ENCODE peak calls at places on chromosomes 12 and 14, in six cellular contexts. One of them, this sample, is unnamed.

GRCh38 chr14:55071051-55071450 is 19.6 kb downstream of the MAPK1IP1L start:
- DNase-seq in cerebellar cortex: no peak
- DNase-seq in stimulated activated effector memory CD8-positive, alpha-beta T cell treated with anti-CD3 and anti-CD28 coated beads, Interleukin-12 subunit alpha, Interleukin-12 subunit beta, amount 100 ng/mL, for 72 hours: no peak
- DNase-seq in activated T-helper 1 cell treated with Interleukin-2 at 50 U/mL for 16 hours: no peak
- DNase-seq in stimulated activated CD4-positive, alpha-beta T cell treated with anti-CD3 and anti-CD28 coated beads, Interleukin-2, amount 100 ng/mL, for 24 hours: no peak
- DNase-seq in left cardiac atrium: no peak
- DNase-seq in this sample: no peak

GRCh38 chr12:46332260-46332659 is 40.3 kb downstream of the SLC38A2 start:
- DNase-seq in cerebellar cortex: no peak
- DNase-seq in stimulated activated effector memory CD8-positive, alpha-beta T cell treated with anti-CD3 and anti-CD28 coated beads, Interleukin-12 subunit alpha, Interleukin-12 subunit beta, amount 100 ng/mL, for 72 hours: no peak
- DNase-seq in activated T-helper 1 cell treated with Interleukin-2 at 50 U/mL for 16 hours: no peak
- DNase-seq in stimulated activated CD4-positive, alpha-beta T cell treated with anti-CD3 and anti-CD28 coated beads, Interleukin-2, amount 100 ng/mL, for 24 hours: no peak
- DNase-seq in left cardiac atrium: no peak
- DNase-seq in this sample: no peak

GRCh38 chr14:21558703-21559063 is 21.2 kb downstream of the OR10G3 start:
- DNase-seq in cerebellar cortex: no peak
- DNase-seq in stimulated activated effector memory CD8-positive, alpha-beta T cell treated with anti-CD3 and anti-CD28 coated beads, Interleukin-12 subunit alpha, Interleukin-12 subunit beta, amount 100 ng/mL, for 72 hours: no peak
- DNase-seq in activated T-helper 1 cell treated with Interleukin-2 at 50 U/mL for 16 hours: no peak
- DNase-seq in stimulated activated CD4-positive, alpha-beta T cell treated with anti-CD3 and anti-CD28 coated beads, Interleukin-2, amount 100 ng/mL, for 24 hours: no peak
- DNase-seq in left cardiac atrium: no peak
- DNase-seq in this sample: no peak

GRCh38 chr14:76955575-76956252 is 72.8 kb downstream of the IRF2BPL start:
- DNase-seq in cerebellar cortex: no peak
- DNase-seq in stimulated activated effector memory CD8-positive, alpha-beta T cell treated with anti-CD3 and anti-CD28 coated beads, Interleukin-12 subunit alpha, Interleukin-12 subunit beta, amount 100 ng/mL, for 72 hours: peak
- DNase-seq in activated T-helper 1 cell treated with Interleukin-2 at 50 U/mL for 16 hours: peak
- DNase-seq in stimulated activated CD4-positive, alpha-beta T cell treated with anti-CD3 and anti-CD28 coated beads, Interleukin-2, amount 100 ng/mL, for 24 hours: peak
- DNase-seq in left cardiac atrium: peak
- DNase-seq in this sample: peak

GRCh38 chr14:23514009-23514962 is 37.3 kb downstream of the ZFHX2 start:
- DNase-seq in cerebellar cortex: peak
- DNase-seq in stimulated activated effector memory CD8-positive, alpha-beta T cell treated with anti-CD3 and anti-CD28 coated beads, Interleukin-12 subunit alpha, Interleukin-12 subunit beta, amount 100 ng/mL, for 72 hours: no peak
- DNase-seq in activated T-helper 1 cell treated with Interleukin-2 at 50 U/mL for 16 hours: no peak
- DNase-seq in stimulated activated CD4-positive, alpha-beta T cell treated with anti-CD3 and anti-CD28 coated beads, Interleukin-2, amount 100 ng/mL, for 24 hours: no peak
- DNase-seq in left cardiac atrium: no peak
- DNase-seq in this sample: no peak

GRCh38 chr12:52916225-52916624 is 11.3 kb upstream of the KRT8 start:
- DNase-seq in cerebellar cortex: no peak
- DNase-seq in stimulated activated effector memory CD8-positive, alpha-beta T cell treated with anti-CD3 and anti-CD28 coated beads, Interleukin-12 subunit alpha, Interleukin-12 subunit beta, amount 100 ng/mL, for 72 hours: no peak
- DNase-seq in activated T-helper 1 cell treated with Interleukin-2 at 50 U/mL for 16 hours: no peak
- DNase-seq in stimulated activated CD4-positive, alpha-beta T cell treated with anti-CD3 and anti-CD28 coated beads, Interleukin-2, amount 100 ng/mL, for 24 hours: no peak
- DNase-seq in left cardiac atrium: no peak
- DNase-seq in this sample: no peak

GRCh38 chr12:114448618-114448933 is 42.6 kb upstream of the TBX5 start:
- DNase-seq in cerebellar cortex: no peak
- DNase-seq in stimulated activated effector memory CD8-positive, alpha-beta T cell treated with anti-CD3 and anti-CD28 coated beads, Interleukin-12 subunit alpha, Interleukin-12 subunit beta, amount 100 ng/mL, for 72 hours: no peak
- DNase-seq in activated T-helper 1 cell treated with Interleukin-2 at 50 U/mL for 16 hours: no peak
- DNase-seq in stimulated activated CD4-positive, alpha-beta T cell treated with anti-CD3 and anti-CD28 coated beads, Interleukin-2, amount 100 ng/mL, for 24 hours: no peak
- DNase-seq in left cardiac atrium: peak
- DNase-seq in this sample: no peak

GRCh38 chr14:55309761-55310365 is 38.6 kb downstream of the FBXO34 start:
- DNase-seq in cerebellar cortex: no peak
- DNase-seq in stimulated activated effector memory CD8-positive, alpha-beta T cell treated with anti-CD3 and anti-CD28 coated beads, Interleukin-12 subunit alpha, Interleukin-12 subunit beta, amount 100 ng/mL, for 72 hours: no peak
- DNase-seq in activated T-helper 1 cell treated with Interleukin-2 at 50 U/mL for 16 hours: no peak
- DNase-seq in stimulated activated CD4-positive, alpha-beta T cell treated with anti-CD3 and anti-CD28 coated beads, Interleukin-2, amount 100 ng/mL, for 24 hours: no peak
- DNase-seq in left cardiac atrium: no peak
- DNase-seq in this sample: no peak

GRCh38 chr12:93042684-93043083 is 113.6 kb upstream of the EEA1 start:
- DNase-seq in cerebellar cortex: no peak
- DNase-seq in stimulated activated effector memory CD8-positive, alpha-beta T cell treated with anti-CD3 and anti-CD28 coated beads, Interleukin-12 subunit alpha, Interleukin-12 subunit beta, amount 100 ng/mL, for 72 hours: no peak
- DNase-seq in activated T-helper 1 cell treated with Interleukin-2 at 50 U/mL for 16 hours: no peak
- DNase-seq in stimulated activated CD4-positive, alpha-beta T cell treated with anti-CD3 and anti-CD28 coated beads, Interleukin-2, amount 100 ng/mL, for 24 hours: no peak
- DNase-seq in left cardiac atrium: no peak
- DNase-seq in this sample: no peak

GRCh38 chr12:19140381-19141236 is 11.1 kb downstream of the PLEKHA5 start:
- DNase-seq in cerebellar cortex: no peak
- DNase-seq in stimulated activated effector memory CD8-positive, alpha-beta T cell treated with anti-CD3 and anti-CD28 coated beads, Interleukin-12 subunit alpha, Interleukin-12 subunit beta, amount 100 ng/mL, for 72 hours: no peak
- DNase-seq in activated T-helper 1 cell treated with Interleukin-2 at 50 U/mL for 16 hours: no peak
- DNase-seq in stimulated activated CD4-positive, alpha-beta T cell treated with anti-CD3 and anti-CD28 coated beads, Interleukin-2, amount 100 ng/mL, for 24 hours: no peak
- DNase-seq in left cardiac atrium: no peak
- DNase-seq in this sample: no peak

GRCh38 chr14:68782091-68782981 is 10.5 kb downstream of the ZFP36L1 start:
- DNase-seq in cerebellar cortex: no peak
- DNase-seq in stimulated activated effector memory CD8-positive, alpha-beta T cell treated with anti-CD3 and anti-CD28 coated beads, Interleukin-12 subunit alpha, Interleukin-12 subunit beta, amount 100 ng/mL, for 72 hours: no peak
- DNase-seq in activated T-helper 1 cell treated with Interleukin-2 at 50 U/mL for 16 hours: no peak
- DNase-seq in stimulated activated CD4-positive, alpha-beta T cell treated with anti-CD3 and anti-CD28 coated beads, Interleukin-2, amount 100 ng/mL, for 24 hours: peak
- DNase-seq in left cardiac atrium: no peak
- DNase-seq in this sample: no peak

GRCh38 chr12:124496584-124496983 is 70.8 kb downstream of the NCOR2 start:
- DNase-seq in cerebellar cortex: peak
- DNase-seq in stimulated activated effector memory CD8-positive, alpha-beta T cell treated with anti-CD3 and anti-CD28 coated beads, Interleukin-12 subunit alpha, Interleukin-12 subunit beta, amount 100 ng/mL, for 72 hours: no peak
- DNase-seq in activated T-helper 1 cell treated with Interleukin-2 at 50 U/mL for 16 hours: no peak
- DNase-seq in stimulated activated CD4-positive, alpha-beta T cell treated with anti-CD3 and anti-CD28 coated beads, Interleukin-2, amount 100 ng/mL, for 24 hours: peak
- DNase-seq in left cardiac atrium: no peak
- DNase-seq in this sample: no peak

GRCh38 chr14:101241807-101242278 is 319.5 kb upstream of the DIO3 start:
- DNase-seq in cerebellar cortex: no peak
- DNase-seq in stimulated activated effector memory CD8-positive, alpha-beta T cell treated with anti-CD3 and anti-CD28 coated beads, Interleukin-12 subunit alpha, Interleukin-12 subunit beta, amount 100 ng/mL, for 72 hours: no peak
- DNase-seq in activated T-helper 1 cell treated with Interleukin-2 at 50 U/mL for 16 hours: no peak
- DNase-seq in stimulated activated CD4-positive, alpha-beta T cell treated with anti-CD3 and anti-CD28 coated beads, Interleukin-2, amount 100 ng/mL, for 24 hours: no peak
- DNase-seq in left cardiac atrium: no peak
- DNase-seq in this sample: no peak

GRCh38 chr12:100718212-100718611 is 76.4 kb upstream of the ANO4 start:
- DNase-seq in cerebellar cortex: no peak
- DNase-seq in stimulated activated effector memory CD8-positive, alpha-beta T cell treated with anti-CD3 and anti-CD28 coated beads, Interleukin-12 subunit alpha, Interleukin-12 subunit beta, amount 100 ng/mL, for 72 hours: no peak
- DNase-seq in activated T-helper 1 cell treated with Interleukin-2 at 50 U/mL for 16 hours: no peak
- DNase-seq in stimulated activated CD4-positive, alpha-beta T cell treated with anti-CD3 and anti-CD28 coated beads, Interleukin-2, amount 100 ng/mL, for 24 hours: no peak
- DNase-seq in left cardiac atrium: no peak
- DNase-seq in this sample: no peak

GRCh38 chr12:46556105-46556559 is 183.6 kb upstream of the SLC38A2 start:
- DNase-seq in cerebellar cortex: no peak
- DNase-seq in stimulated activated effector memory CD8-positive, alpha-beta T cell treated with anti-CD3 and anti-CD28 coated beads, Interleukin-12 subunit alpha, Interleukin-12 subunit beta, amount 100 ng/mL, for 72 hours: no peak
- DNase-seq in activated T-helper 1 cell treated with Interleukin-2 at 50 U/mL for 16 hours: no peak
- DNase-seq in stimulated activated CD4-positive, alpha-beta T cell treated with anti-CD3 and anti-CD28 coated beads, Interleukin-2, amount 100 ng/mL, for 24 hours: no peak
- DNase-seq in left cardiac atrium: no peak
- DNase-seq in this sample: no peak

GRCh38 chr12:132460571-132460970 is 29.4 kb upstream of the FBRSL1 start:
- DNase-seq in cerebellar cortex: peak
- DNase-seq in stimulated activated effector memory CD8-positive, alpha-beta T cell treated with anti-CD3 and anti-CD28 coated beads, Interleukin-12 subunit alpha, Interleukin-12 subunit beta, amount 100 ng/mL, for 72 hours: no peak
- DNase-seq in activated T-helper 1 cell treated with Interleukin-2 at 50 U/mL for 16 hours: no peak
- DNase-seq in stimulated activated CD4-positive, alpha-beta T cell treated with anti-CD3 and anti-CD28 coated beads, Interleukin-2, amount 100 ng/mL, for 24 hours: no peak
- DNase-seq in left cardiac atrium: no peak
- DNase-seq in this sample: no peak

GRCh38 chr14:60327447-60328331 is 78.7 kb downstream of the PPM1A start:
- DNase-seq in cerebellar cortex: peak
- DNase-seq in stimulated activated effector memory CD8-positive, alpha-beta T cell treated with anti-CD3 and anti-CD28 coated beads, Interleukin-12 subunit alpha, Interleukin-12 subunit beta, amount 100 ng/mL, for 72 hours: peak
- DNase-seq in activated T-helper 1 cell treated with Interleukin-2 at 50 U/mL for 16 hours: peak
- DNase-seq in stimulated activated CD4-positive, alpha-beta T cell treated with anti-CD3 and anti-CD28 coated beads, Interleukin-2, amount 100 ng/mL, for 24 hours: peak
- DNase-seq in left cardiac atrium: peak
- DNase-seq in this sample: peak

GRCh38 chr12:62347922-62348650 is 87.9 kb downstream of the USP15 start:
- DNase-seq in cerebellar cortex: no peak
- DNase-seq in stimulated activated effector memory CD8-positive, alpha-beta T cell treated with anti-CD3 and anti-CD28 coated beads, Interleukin-12 subunit alpha, Interleukin-12 subunit beta, amount 100 ng/mL, for 72 hours: no peak
- DNase-seq in activated T-helper 1 cell treated with Interleukin-2 at 50 U/mL for 16 hours: no peak
- DNase-seq in stimulated activated CD4-positive, alpha-beta T cell treated with anti-CD3 and anti-CD28 coated beads, Interleukin-2, amount 100 ng/mL, for 24 hours: no peak
- DNase-seq in left cardiac atrium: no peak
- DNase-seq in this sample: no peak

GRCh38 chr12:28328967-28329366 is 138.7 kb downstream of the CCDC91 start:
- DNase-seq in cerebellar cortex: no peak
- DNase-seq in stimulated activated effector memory CD8-positive, alpha-beta T cell treated with anti-CD3 and anti-CD28 coated beads, Interleukin-12 subunit alpha, Interleukin-12 subunit beta, amount 100 ng/mL, for 72 hours: no peak
- DNase-seq in activated T-helper 1 cell treated with Interleukin-2 at 50 U/mL for 16 hours: no peak
- DNase-seq in stimulated activated CD4-positive, alpha-beta T cell treated with anti-CD3 and anti-CD28 coated beads, Interleukin-2, amount 100 ng/mL, for 24 hours: no peak
- DNase-seq in left cardiac atrium: no peak
- DNase-seq in this sample: no peak

GRCh38 chr12:69284131-69284530 is 44.8 kb downstream of the CPSF6 start:
- DNase-seq in cerebellar cortex: peak
- DNase-seq in stimulated activated effector memory CD8-positive, alpha-beta T cell treated with anti-CD3 and anti-CD28 coated beads, Interleukin-12 subunit alpha, Interleukin-12 subunit beta, amount 100 ng/mL, for 72 hours: no peak
- DNase-seq in activated T-helper 1 cell treated with Interleukin-2 at 50 U/mL for 16 hours: no peak
- DNase-seq in stimulated activated CD4-positive, alpha-beta T cell treated with anti-CD3 and anti-CD28 coated beads, Interleukin-2, amount 100 ng/mL, for 24 hours: peak
- DNase-seq in left cardiac atrium: peak
- DNase-seq in this sample: no peak

GRCh38 chr12:56591111-56591510 is 39.0 kb downstream of the BAZ2A start:
- DNase-seq in cerebellar cortex: no peak
- DNase-seq in stimulated activated effector memory CD8-positive, alpha-beta T cell treated with anti-CD3 and anti-CD28 coated beads, Interleukin-12 subunit alpha, Interleukin-12 subunit beta, amount 100 ng/mL, for 72 hours: no peak
- DNase-seq in activated T-helper 1 cell treated with Interleukin-2 at 50 U/mL for 16 hours: no peak
- DNase-seq in stimulated activated CD4-positive, alpha-beta T cell treated with anti-CD3 and anti-CD28 coated beads, Interleukin-2, amount 100 ng/mL, for 24 hours: no peak
- DNase-seq in left cardiac atrium: no peak
- DNase-seq in this sample: no peak

GRCh38 chr12:54364413-54364812 is at the start of gene GPR84:
- DNase-seq in cerebellar cortex: no peak
- DNase-seq in stimulated activated effector memory CD8-positive, alpha-beta T cell treated with anti-CD3 and anti-CD28 coated beads, Interleukin-12 subunit alpha, Interleukin-12 subunit beta, amount 100 ng/mL, for 72 hours: no peak
- DNase-seq in activated T-helper 1 cell treated with Interleukin-2 at 50 U/mL for 16 hours: no peak
- DNase-seq in stimulated activated CD4-positive, alpha-beta T cell treated with anti-CD3 and anti-CD28 coated beads, Interleukin-2, amount 100 ng/mL, for 24 hours: no peak
- DNase-seq in left cardiac atrium: no peak
- DNase-seq in this sample: no peak

GRCh38 chr12:59005195-59005961 is 85.1 kb upstream of the LRIG3 start:
- DNase-seq in cerebellar cortex: no peak
- DNase-seq in stimulated activated effector memory CD8-positive, alpha-beta T cell treated with anti-CD3 and anti-CD28 coated beads, Interleukin-12 subunit alpha, Interleukin-12 subunit beta, amount 100 ng/mL, for 72 hours: no peak
- DNase-seq in activated T-helper 1 cell treated with Interleukin-2 at 50 U/mL for 16 hours: no peak
- DNase-seq in stimulated activated CD4-positive, alpha-beta T cell treated with anti-CD3 and anti-CD28 coated beads, Interleukin-2, amount 100 ng/mL, for 24 hours: no peak
- DNase-seq in left cardiac atrium: no peak
- DNase-seq in this sample: no peak

GRCh38 chr12:20007331-20007730 is 361.0 kb upstream of the PDE3A start:
- DNase-seq in cerebellar cortex: no peak
- DNase-seq in stimulated activated effector memory CD8-positive, alpha-beta T cell treated with anti-CD3 and anti-CD28 coated beads, Interleukin-12 subunit alpha, Interleukin-12 subunit beta, amount 100 ng/mL, for 72 hours: no peak
- DNase-seq in activated T-helper 1 cell treated with Interleukin-2 at 50 U/mL for 16 hours: no peak
- DNase-seq in stimulated activated CD4-positive, alpha-beta T cell treated with anti-CD3 and anti-CD28 coated beads, Interleukin-2, amount 100 ng/mL, for 24 hours: no peak
- DNase-seq in left cardiac atrium: no peak
- DNase-seq in this sample: no peak